ENCODE peak calls at places on chromosome 14, in six cellular contexts. Z is tibial artery; G is T-cell; J is brain pericyte; T is heart left ventricle; N is Jurkat, Clone E6-1. I is an unnamed sample.

GRCh38 chr14:104086210-104086660 is 735 bp downstream of the ASPG start:
- DNase-seq in Z (no peak), G (no peak), J (no peak), T (peak), N (no peak), I (no peak)

GRCh38 chr14:91453744-91454143 is 36.1 kb upstream of the CCDC88C start:
- DNase-seq in Z (no peak), G (no peak), J (no peak), T (no peak), N (no peak), I (no peak)

GRCh38 chr14:69483765-69484443 is 624 bp upstream of the PLEKHD1 start:
- DNase-seq in Z (no peak), G (no peak), J (no peak), T (no peak), N (no peak), I (no peak)

GRCh38 chr14:28635387-28635786 is 131.2 kb upstream of the FOXG1 start:
- DNase-seq in Z (no peak), G (no peak), J (no peak), T (no peak), N (peak), I (peak)

GRCh38 chr14:90814806-90815566 is 1.2 kb downstream of the TTC7B start:
- DNase-seq in Z (no peak), G (no peak), J (no peak), T (no peak), N (no peak), I (no peak)

GRCh38 chr14:39812532-39813320 is 380.5 kb upstream of the FBXO33 start:
- DNase-seq in Z (no peak), G (no peak), J (no peak), T (no peak), N (no peak), I (no peak)

GRCh38 chr14:70073924-70074566 is 114.7 kb downstream of the SLC8A3 start:
- DNase-seq in Z (peak), G (no peak), J (no peak), T (no peak), N (peak), I (peak)

GRCh38 chr14:68426661-68427549 is 366.0 kb downstream of the ZFP36L1 start:
- DNase-seq in Z (no peak), G (no peak), J (no peak), T (no peak), N (no peak), I (peak)

GRCh38 chr14:61573748-61574513 is 121.4 kb upstream of the HIF1A start:
- DNase-seq in Z (no peak), G (no peak), J (no peak), T (no peak), N (peak), I (no peak)

GRCh38 chr14:101708853-101709532 is 52.5 kb upstream of the PPP2R5C start:
- DNase-seq in Z (no peak), G (no peak), J (no peak), T (no peak), N (no peak), I (no peak)

GRCh38 chr14:73265721-73266046 is 28.4 kb downstream of the PAPLN start:
- DNase-seq in Z (no peak), G (no peak), J (no peak), T (no peak), N (no peak), I (no peak)

GRCh38 chr14:68659021-68659931 is 133.6 kb downstream of the ZFP36L1 start:
- DNase-seq in Z (no peak), G (no peak), J (no peak), T (no peak), N (no peak), I (no peak)

GRCh38 chr14:67487937-67488893 is at the start of gene TMEM229B:
- DNase-seq in Z (no peak), G (peak), J (no peak), T (peak), N (peak), I (no peak)

GRCh38 chr14:68365228-68365627 is 427.6 kb downstream of the ZFP36L1 start:
- DNase-seq in Z (no peak), G (no peak), J (no peak), T (no peak), N (no peak), I (no peak)

GRCh38 chr14:74879427-74880180 is 2.1 kb upstream of the DLST start:
- DNase-seq in Z (no peak), G (no peak), J (no peak), T (no peak), N (no peak), I (no peak)

GRCh38 chr14:102870994-102871831 is 51.2 kb upstream of the AMN start:
- DNase-seq in Z (no peak), G (no peak), J (no peak), T (peak), N (no peak), I (no peak)

I was measured in COLO829.